ENCODE peak calls at places on chromosomes 13 and 19, in four cellular contexts. One of them, this sample, is unnamed.

GRCh38 chr19:22606954-22607652 is 27.0 kb upstream of the ZNF492 start:
- DNase-seq in GM12878: no peak
- DNase-seq in K562: no peak
- DNase-seq in HCT116: no peak
- DNase-seq in this sample: no peak

GRCh38 chr19:41753159-41753558 is 2.2 kb upstream of the CEACAM6 start:
- DNase-seq in K562: peak
- DNase-seq in HCT116: peak
- DNase-seq in GM12878: no peak
- DNase-seq in this sample: peak

GRCh38 chr19:45767410-45767880 is 1.6 kb downstream of the SIX5 start:
- DNase-seq in GM12878: no peak
- DNase-seq in K562: peak
- DNase-seq in HCT116: no peak
- DNase-seq in this sample: peak

GRCh38 chr19:13881231-13881691 is 4.3 kb downstream of the NANOS3 start:
- DNase-seq in HCT116: no peak
- DNase-seq in K562: no peak
- DNase-seq in GM12878: no peak
- DNase-seq in this sample: peak

GRCh38 chr13:31476266-31476665 is 263.1 kb upstream of the RXFP2 start:
- DNase-seq in HCT116: no peak
- DNase-seq in GM12878: no peak
- DNase-seq in K562: no peak
- DNase-seq in this sample: no peak

GRCh38 chr13:110644892-110645521 is 29.7 kb downstream of the NAXD start:
- DNase-seq in HCT116: no peak
- DNase-seq in K562: no peak
- DNase-seq in GM12878: no peak
- DNase-seq in this sample: no peak

GRCh38 chr19:39502640-39503417 is 4.1 kb downstream of the DLL3 start:
- DNase-seq in GM12878: no peak
- DNase-seq in K562: peak
- DNase-seq in HCT116: peak
- DNase-seq in this sample: peak

GRCh38 chr19:20472854-20473253 is 92.7 kb downstream of the ZNF737 start:
- DNase-seq in K562: no peak
- DNase-seq in GM12878: no peak
- DNase-seq in HCT116: no peak
- DNase-seq in this sample: no peak

GRCh38 chr19:48136547-48136946 is 25.9 kb upstream of the PLA2G4C start:
- DNase-seq in K562: no peak
- DNase-seq in GM12878: no peak
- DNase-seq in HCT116: no peak
- DNase-seq in this sample: no peak

GRCh38 chr13:50104493-50104892 is 89.2 kb downstream of the KCNRG start:
- DNase-seq in GM12878: no peak
- DNase-seq in HCT116: no peak
- DNase-seq in K562: no peak
- DNase-seq in this sample: no peak

GRCh38 chr13:85108356-85108755 is 690.9 kb downstream of the SLITRK6 start:
- DNase-seq in HCT116: no peak
- DNase-seq in K562: no peak
- DNase-seq in GM12878: no peak
- DNase-seq in this sample: no peak

GRCh38 chr13:112781881-112782361 is 92.1 kb downstream of the ATP11A start:
- DNase-seq in K562: no peak
- DNase-seq in HCT116: no peak
- DNase-seq in GM12878: no peak
- DNase-seq in this sample: no peak

GRCh38 chr13:102873653-102874052 is 27.8 kb downstream of the ERCC5 start:
- DNase-seq in GM12878: no peak
- DNase-seq in HCT116: no peak
- DNase-seq in K562: no peak
- DNase-seq in this sample: no peak

GRCh38 chr19:35710784-35711723 is 6.7 kb downstream of the ZBTB32 start:
- DNase-seq in K562: no peak
- DNase-seq in HCT116: no peak
- DNase-seq in GM12878: peak
- DNase-seq in this sample: no peak

GRCh38 chr13:100550433-100550832 is 38.2 kb downstream of the GGACT start:
- DNase-seq in K562: no peak
- DNase-seq in HCT116: no peak
- DNase-seq in GM12878: no peak
- DNase-seq in this sample: no peak

GRCh38 chr19:55440411-55441105 is 2.5 kb downstream of the SHISA7 start:
- DNase-seq in GM12878: no peak
- DNase-seq in HCT116: no peak
- DNase-seq in K562: peak
- DNase-seq in this sample: no peak

GRCh38 chr13:42041017-42041683 is 7.3 kb upstream of the DGKH start:
- DNase-seq in K562: peak
- DNase-seq in HCT116: peak
- DNase-seq in GM12878: peak
- DNase-seq in this sample: no peak

GRCh38 chr13:51328488-51328887 is 11.0 kb upstream of the SERPINE3 start:
- DNase-seq in K562: no peak
- DNase-seq in GM12878: no peak
- DNase-seq in HCT116: no peak
- DNase-seq in this sample: no peak

GRCh38 chr13:29511439-29511814 is 84.1 kb downstream of the SLC7A1 start:
- DNase-seq in GM12878: no peak
- DNase-seq in K562: no peak
- DNase-seq in HCT116: no peak
- DNase-seq in this sample: no peak

GRCh38 chr13:64272681-64273080 is 2857.0 kb upstream of the PCDH20 start:
- DNase-seq in K562: no peak
- DNase-seq in HCT116: no peak
- DNase-seq in GM12878: no peak
- DNase-seq in this sample: no peak

GRCh38 chr13:48950507-48950886 is 25.2 kb upstream of the FNDC3A start:
- DNase-seq in GM12878: no peak
- DNase-seq in HCT116: peak
- DNase-seq in K562: no peak
- DNase-seq in this sample: peak

GRCh38 chr13:80685942-80686341 is 345.0 kb upstream of the SPRY2 start:
- DNase-seq in K562: no peak
- DNase-seq in HCT116: no peak
- DNase-seq in GM12878: no peak
- DNase-seq in this sample: no peak
- H3K4me2 ChIP-seq in K562: no peak
- H3K4me2 ChIP-seq in HCT116: no peak
- H3K4me2 ChIP-seq in GM12878: no peak
- H3K4me2 ChIP-seq in this sample: no peak

DNA sequence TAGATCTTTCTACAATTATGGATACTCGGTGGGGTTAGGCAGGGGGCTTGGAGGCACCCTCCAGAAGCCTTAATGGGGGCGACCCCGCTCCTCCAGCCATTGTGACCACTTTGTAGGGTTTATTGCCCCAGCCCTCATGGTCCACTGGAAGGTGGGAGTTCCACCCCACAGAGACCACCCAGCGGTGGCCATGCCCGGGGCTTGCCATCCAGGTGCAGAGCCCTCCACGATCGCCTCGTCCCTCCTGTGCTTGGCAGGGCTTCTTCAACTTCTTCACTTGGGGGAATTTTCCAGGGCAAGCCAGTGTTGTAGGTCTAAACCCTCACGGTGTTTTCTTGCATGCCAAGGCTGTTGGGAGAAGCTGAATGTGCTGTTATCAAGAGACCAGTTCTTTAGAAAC is 16.1 kb downstream of the ZNF536 start:
- DNase-seq in GM12878: no peak
- DNase-seq in HCT116: no peak
- DNase-seq in K562: no peak
- DNase-seq in this sample: no peak
- TF ChIP-seq CEBPB in GM12878: no peak
- TF ChIP-seq CEBPB in HCT116: no peak
- TF ChIP-seq CEBPB in K562: no peak
- TF ChIP-seq CEBPB in this sample: no peak

GRCh38 chr19:57850553-57851017 is 926 bp downstream of the ZNF587 start:
- DNase-seq in HCT116: no peak
- DNase-seq in GM12878: no peak
- DNase-seq in K562: peak
- DNase-seq in this sample: peak
- TF ChIP-seq ZBTB33 in HCT116: no peak
- TF ChIP-seq ZBTB33 in GM12878: no peak
- TF ChIP-seq ZBTB33 in K562: no peak
- TF ChIP-seq ZBTB33 in this sample: no peak

GRCh38 chr19:8269724-8270123 is 38.4 kb downstream of the CD320 start:
- DNase-seq in HCT116: no peak
- DNase-seq in K562: no peak
- DNase-seq in GM12878: no peak
- DNase-seq in this sample: no peak
- H3K4me2 ChIP-seq in HCT116: peak
- H3K4me2 ChIP-seq in K562: peak
- H3K4me2 ChIP-seq in GM12878: peak
- H3K4me2 ChIP-seq in this sample: peak

DNA sequence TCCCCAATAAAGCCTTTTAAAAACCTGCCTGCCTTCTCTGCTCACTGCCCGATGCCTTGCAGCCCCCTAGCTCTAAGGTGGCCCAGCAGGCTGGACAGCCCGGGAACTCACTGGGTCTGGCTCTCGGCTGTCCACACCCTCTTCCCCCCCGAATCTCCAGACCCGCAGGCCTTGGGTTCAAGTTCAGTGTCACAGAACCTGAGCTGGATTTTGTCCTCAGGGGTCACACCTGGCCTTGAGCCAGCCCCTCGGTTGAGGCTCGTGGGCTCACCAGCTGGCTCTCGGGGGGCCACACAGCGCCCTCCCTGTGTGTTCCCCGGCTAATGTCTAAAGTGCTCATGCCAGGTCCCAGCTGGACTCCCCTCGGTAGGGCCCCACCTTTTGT is 6.7 kb downstream of the PNKP start:
- DNase-seq in K562: no peak
- DNase-seq in GM12878: no peak
- DNase-seq in HCT116: no peak
- DNase-seq in this sample: no peak
- TF ChIP-seq CEBPB in K562: no peak
- TF ChIP-seq CEBPB in GM12878: no peak
- TF ChIP-seq CEBPB in HCT116: no peak
- TF ChIP-seq CEBPB in this sample: no peak

GRCh38 chr13:76438050-76438449 is 448.2 kb downstream of the KCTD12 start:
- DNase-seq in HCT116: no peak
- DNase-seq in K562: no peak
- DNase-seq in GM12878: no peak
- DNase-seq in this sample: no peak
- TF ChIP-seq ZBTB33 in HCT116: no peak
- TF ChIP-seq ZBTB33 in K562: no peak
- TF ChIP-seq ZBTB33 in GM12878: no peak
- TF ChIP-seq ZBTB33 in this sample: no peak

GRCh38 chr19:3373971-3374368 is 7.6 kb downstream of the NFIC start:
- DNase-seq in GM12878: no peak
- DNase-seq in HCT116: no peak
- DNase-seq in K562: no peak
- DNase-seq in this sample: no peak
- H3K4me2 ChIP-seq in GM12878: peak
- H3K4me2 ChIP-seq in HCT116: no peak
- H3K4me2 ChIP-seq in K562: peak
- H3K4me2 ChIP-seq in this sample: no peak

GRCh38 chr13:44230071-44230470 is 143.6 kb upstream of the SERP2 start:
- DNase-seq in GM12878: no peak
- DNase-seq in K562: no peak
- DNase-seq in HCT116: no peak
- DNase-seq in this sample: no peak

GRCh38 chr13:44230736-44231135 is 142.9 kb upstream of the SERP2 start:
- DNase-seq in GM12878: no peak
- DNase-seq in K562: no peak
- DNase-seq in HCT116: no peak
- DNase-seq in this sample: no peak

GRCh38 chr13:44231786-44232516 is 141.7 kb upstream of the SERP2 start:
- DNase-seq in K562: no peak
- DNase-seq in GM12878: no peak
- DNase-seq in HCT116: peak
- DNase-seq in this sample: peak

GRCh38 chr13:44232729-44233128 is 140.9 kb upstream of the SERP2 start:
- DNase-seq in K562: no peak
- DNase-seq in HCT116: no peak
- DNase-seq in GM12878: no peak
- DNase-seq in this sample: no peak

GRCh38 chr13:44229371-44230030 is 144.1 kb upstream of the SERP2 start:
- DNase-seq in HCT116: no peak
- DNase-seq in K562: no peak
- DNase-seq in GM12878: no peak
- DNase-seq in this sample: no peak
- TF ChIP-seq CEBPB in HCT116: no peak
- TF ChIP-seq CEBPB in K562: no peak
- TF ChIP-seq CEBPB in GM12878: no peak
- TF ChIP-seq CEBPB in this sample: no peak